ENCODE peak calls at places on chromosomes 16 and 17, in nine cellular contexts. V is H54; W is activated CD8-positive, alpha-beta T cell treated with anti-CD3 and anti-CD28 coated beads for 36 hours; S is GM20000; Z is stimulated activated effector memory CD8-positive, alpha-beta T cell treated with anti-CD3 and anti-CD28 coated beads, Interleukin-12 subunit alpha, Interleukin-12 subunit beta, amount 100 ng/mL, for 72 hours; Q is dorsolateral prefrontal cortex; G is islet precursor cell; C is cardiac fibroblast; F is activated gamma-delta T cell treated with Interleukin-2 at 50 U/mL for 16 hours. E is an unnamed sample.

GRCh38 chr17:68694791-68695485 is 93.8 kb upstream of the FAM20A start:
- DNase-seq in V (no peak), W (no peak), S (no peak), Z (no peak), Q (no peak), G (no peak), C (peak), F (no peak), E (no peak)

GRCh38 chr16:25914357-25914962 is 222.7 kb downstream of the HS3ST4 start:
- DNase-seq in V (no peak), W (no peak), S (no peak), Z (no peak), Q (no peak), G (no peak), C (no peak), F (no peak), E (no peak)

GRCh38 chr17:15966183-15966878 is 21.4 kb downstream of the ADORA2B start:
- DNase-seq in V (no peak), W (no peak), S (no peak), Z (no peak), Q (peak), G (peak), C (peak), F (no peak), E (no peak)

GRCh38 chr17:73770115-73770848 is 126.0 kb upstream of the SDK2 start:
- DNase-seq in V (peak), W (no peak), S (no peak), Z (no peak), Q (peak), G (peak), C (peak), F (no peak), E (peak)

GRCh38 chr17:987931-988330 is 8.4 kb upstream of the NXN start:
- DNase-seq in V (no peak), W (no peak), S (no peak), Z (no peak), Q (no peak), G (no peak), C (no peak), F (no peak), E (no peak)

GRCh38 chr17:64008346-64008745 is 10.2 kb downstream of the PRR29 start:
- DNase-seq in V (no peak), W (no peak), S (no peak), Z (no peak), Q (no peak), G (no peak), C (no peak), F (no peak), E (no peak)

GRCh38 chr17:9235346-9235745 is 214.0 kb downstream of the NTN1 start:
- DNase-seq in V (no peak), W (peak), S (no peak), Z (no peak), Q (no peak), G (no peak), C (no peak), F (no peak), E (no peak)

GRCh38 chr17:21278304-21279197 is 6.0 kb upstream of the MAP2K3 start:
- DNase-seq in V (no peak), W (peak), S (no peak), Z (no peak), Q (no peak), G (no peak), C (no peak), F (no peak), E (no peak)

GRCh38 chr16:1019234-1019933 is 37.8 kb downstream of the SOX8 start:
- DNase-seq in V (peak), W (no peak), S (no peak), Z (no peak), Q (peak), G (no peak), C (peak), F (no peak), E (no peak)

GRCh38 chr16:47687694-47688093 is 226.6 kb downstream of the PHKB start:
- DNase-seq in V (no peak), W (no peak), S (no peak), Z (no peak), Q (no peak), G (no peak), C (peak), F (no peak), E (no peak)

GRCh38 chr17:16150251-16150859 is 65.0 kb downstream of the NCOR1 start:
- DNase-seq in V (peak), W (no peak), S (no peak), Z (no peak), Q (no peak), G (no peak), C (peak), F (no peak), E (no peak)

GRCh38 chr17:32831627-32832243 is 45.2 kb downstream of the MYO1D start:
- DNase-seq in V (no peak), W (no peak), S (no peak), Z (no peak), Q (no peak), G (no peak), C (no peak), F (no peak), E (no peak)

GRCh38 chr17:81246679-81247338 is 7.7 kb downstream of the NDUFAF8 start:
- DNase-seq in V (no peak), W (no peak), S (no peak), Z (no peak), Q (no peak), G (no peak), C (no peak), F (no peak), E (no peak)

GRCh38 chr16:85733839-85734170 is 17.1 kb downstream of the C16orf74 start:
- DNase-seq in V (no peak), W (no peak), S (no peak), Z (no peak), Q (no peak), G (peak), C (peak), F (no peak), E (no peak)

GRCh38 chr16:80440691-80441090 is 100.1 kb upstream of the DYNLRB2 start:
- DNase-seq in V (no peak), W (no peak), S (no peak), Z (no peak), Q (no peak), G (no peak), C (no peak), F (no peak), E (no peak)

GRCh38 chr16:75025766-75026165 is 26.9 kb downstream of the ZNRF1 start:
- DNase-seq in V (no peak), W (no peak), S (no peak), Z (no peak), Q (no peak), G (no peak), C (no peak), F (no peak), E (no peak)

GRCh38 chr16:88306860-88307545 is 75.8 kb upstream of the ZNF469 start:
- DNase-seq in V (peak), W (no peak), S (no peak), Z (no peak), Q (no peak), G (no peak), C (peak), F (no peak), E (no peak)

GRCh38 chr17:30477758-30478115 is 529 bp downstream of the GOSR1 start:
- DNase-seq in V (no peak), W (peak), S (peak), Z (no peak), Q (no peak), G (no peak), C (no peak), F (no peak), E (no peak)

GRCh38 chr16:89319883-89320716 is 102.6 kb downstream of the ZNF778 start:
- DNase-seq in V (peak), W (peak), S (peak), Z (peak), Q (no peak), G (peak), C (peak), F (peak), E (peak)

GRCh38 chr17:77128895-77129567 is 11.7 kb upstream of the SEC14L1 start:
- DNase-seq in V (no peak), W (no peak), S (no peak), Z (no peak), Q (no peak), G (no peak), C (no peak), F (no peak), E (no peak)

GRCh38 chr17:21292867-21293845 is 8.6 kb downstream of the MAP2K3 start:
- DNase-seq in V (no peak), W (no peak), S (no peak), Z (no peak), Q (no peak), G (no peak), C (no peak), F (no peak), E (no peak)

GRCh38 chr16:2840914-2841313 is 10.8 kb downstream of the ZG16B start:
- DNase-seq in V (no peak), W (no peak), S (no peak), Z (no peak), Q (no peak), G (peak), C (no peak), F (no peak), E (no peak)

GRCh38 chr16:79571065-79571697 is 29.4 kb downstream of the MAF start:
- DNase-seq in V (no peak), W (no peak), S (no peak), Z (no peak), Q (no peak), G (no peak), C (peak), F (no peak), E (no peak)

E was measured in ureter.